ENCODE peak calls at places on chromosomes 3 and 15, in four cellular contexts. R is PC-3, E is OCI-LY7, L is MM.1S. S is an unnamed sample.

GRCh38 chr3:135178566-135178965 is 383.5 kb downstream of the EPHB1 start:
- DNase-seq in E (no peak), R (no peak), L (peak; percentile 71), S (no peak)

GRCh38 chr15:95446854-95447253 is 883.6 kb upstream of the NR2F2 start:
- DNase-seq in R (no peak), E (peak; percentile 1), L (peak; percentile 93), S (no peak)

GRCh38 chr3:67906256-67906655 is 251.8 kb upstream of the SUCLG2 start:
- DNase-seq in E (no peak), L (no peak), R (no peak), S (no peak)

GRCh38 chr3:71628571-71628970 is 45.0 kb upstream of the FOXP1 start:
- DNase-seq in L (no peak), E (no peak), R (no peak), S (no peak)

GRCh38 chr3:183532620-183533409 is 22.7 kb downstream of the KLHL6 start:
- DNase-seq in E (no peak), R (no peak), L (no peak), S (no peak)

GRCh38 chr15:30918366-30918765 is 14.7 kb downstream of the FAN1 start:
- DNase-seq in E (no peak), L (no peak), R (no peak), S (no peak)

GRCh38 chr3:140834266-140835037 is 107.2 kb upstream of the SLC25A36 start:
- DNase-seq in L (no peak), R (peak; percentile 51), E (no peak), S (no peak)

GRCh38 chr15:43293402-43293801 is 26.7 kb upstream of the TGM5 start:
- DNase-seq in L (no peak), R (no peak), E (peak; percentile 20), S (peak; percentile 65)

GRCh38 chr3:185152433-185153169 is at the start of gene C3orf70:
- DNase-seq in E (no peak), R (peak; percentile 15), L (peak; percentile 82), S (peak; percentile 79)

GRCh38 chr15:83014205-83014653 is 2.8 kb upstream of the C15orf40 start:
- DNase-seq in R (no peak), E (no peak), L (no peak), S (no peak)

GRCh38 chr3:171971919-171972526 is 67.4 kb upstream of the FNDC3B start:
- DNase-seq in L (no peak), R (peak; percentile 25), E (no peak), S (no peak)

GRCh38 chr15:64532515-64532914 is 72.1 kb downstream of the ZNF609 start:
- DNase-seq in E (no peak), L (no peak), R (no peak), S (no peak)

GRCh38 chr3:177830411-177830849 is 633.1 kb upstream of the TBL1XR1 start:
- DNase-seq in L (no peak), E (no peak), R (peak; percentile 31), S (no peak)

GRCh38 chr3:142894493-142894892 is 5.6 kb upstream of the PCOLCE2 start:
- DNase-seq in E (no peak), R (no peak), L (no peak), S (no peak)

DNA sequence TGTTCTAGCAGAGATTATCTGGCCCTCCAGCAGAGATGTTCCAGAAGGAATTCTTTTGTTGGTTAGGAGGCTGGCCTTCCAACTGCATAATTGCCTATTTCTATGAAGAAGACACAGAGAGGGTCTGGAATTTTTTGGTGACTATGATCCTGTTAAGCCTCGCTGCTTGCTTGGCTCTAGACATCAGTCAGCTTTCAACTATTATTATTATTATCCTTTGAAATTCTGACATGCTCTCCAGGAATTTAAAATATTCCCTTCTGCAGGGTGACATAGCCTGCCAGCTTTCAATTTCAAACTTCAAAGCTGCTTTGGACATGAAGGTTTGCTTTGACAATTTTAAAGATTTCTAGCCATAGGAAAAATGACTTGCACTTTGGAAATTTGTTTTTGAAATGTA is 26.3 kb upstream of the ZNF148 start:
- DNase-seq in L (no peak), R (no peak), E (no peak), S (no peak)
- TF ChIP-seq EZH2phosphoT487 in L (no peak), R (no peak), E (no peak), S (no peak)

DNA sequence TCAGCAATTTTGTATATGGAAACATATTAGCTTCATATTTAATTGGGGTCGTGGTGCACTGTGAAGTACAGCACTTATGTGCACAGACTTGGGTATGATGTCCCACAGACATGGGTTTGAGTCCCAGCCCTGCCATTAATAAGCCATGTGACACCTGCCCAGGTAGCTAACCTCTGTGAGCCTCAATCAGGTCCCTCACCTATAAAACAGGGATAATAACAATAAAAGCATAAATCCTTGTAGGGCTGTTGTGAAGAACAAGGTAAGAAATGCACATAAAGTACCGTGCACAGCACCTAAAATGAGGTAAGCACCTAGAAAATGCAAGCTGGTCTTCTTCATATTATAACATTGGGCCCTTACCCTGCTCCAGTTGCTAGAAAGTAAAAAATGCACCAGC is 173.5 kb upstream of the WNT5A start:
- DNase-seq in R (no peak), L (no peak), E (no peak), S (no peak)
- H3K27ac ChIP-seq in R (no peak overlapping the region), L (peak overlapping the region; percentile 88), E (no peak overlapping the region), S (no peak overlapping the region)

GRCh38 chr15:75380773-75381172 is 12.4 kb upstream of the MAN2C1 start:
- DNase-seq in E (no peak), R (no peak), L (no peak), S (no peak)
- TF ChIP-seq CTCF in E (no peak), R (no peak), L (no peak), S (no peak)

GRCh38 chr3:129824926-129825541 is 68.5 kb downstream of the TMCC1 start:
- DNase-seq in R (peak; percentile 62), L (peak; percentile 52), E (peak; percentile 78), S (peak; percentile 78)

GRCh38 chr3:129822679-129823078 is 70.8 kb downstream of the TMCC1 start:
- DNase-seq in L (no peak), R (no peak), E (no peak), S (no peak)

GRCh38 chr3:129829640-129830039 is 63.9 kb downstream of the TMCC1 start:
- DNase-seq in R (peak; percentile 80), E (peak; percentile 74), L (peak; percentile 53), S (peak; percentile 78)

GRCh38 chr3:129831503-129831902 is 62.0 kb downstream of the TMCC1 start:
- DNase-seq in L (no peak), E (no peak), R (no peak), S (no peak)

DNA sequence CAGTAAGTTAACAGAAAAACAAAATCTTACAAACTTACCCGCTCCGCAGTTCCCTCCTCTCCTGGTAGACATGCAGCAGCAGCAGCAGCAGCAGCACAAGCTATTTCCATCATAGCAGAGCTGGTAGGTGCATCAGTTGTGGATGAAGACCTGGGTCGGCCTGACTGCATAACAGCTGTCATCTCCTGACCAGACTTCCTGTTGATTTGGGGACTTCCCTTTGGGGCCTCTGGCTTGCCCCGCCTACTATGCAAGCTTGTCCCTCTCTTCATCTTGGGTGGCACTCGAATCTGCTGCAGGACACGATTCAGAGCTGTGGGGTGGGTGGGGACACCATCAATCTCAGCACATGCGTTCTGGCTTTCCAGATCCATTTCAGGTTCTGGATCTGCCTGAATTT is 65.7 kb downstream of the TMCC1 start:
- DNase-seq in R (no peak), E (peak; percentile 86), L (peak; percentile 88), S (no peak)
- TF ChIP-seq EZH2phosphoT487 in R (no peak), E (no peak), L (no peak), S (no peak)

GRCh38 chr3:112734718-112735350 is 93.9 kb upstream of the CCDC80 start:
- DNase-seq in R (peak; percentile 89), E (peak; percentile 73), L (peak; percentile 77), S (peak; percentile 79)

GRCh38 chr3:112735927-112736326 is 95.0 kb upstream of the CCDC80 start:
- DNase-seq in L (no peak), R (no peak), E (peak; percentile 8), S (no peak)

GRCh38 chr3:112734171-112734570 is 93.2 kb upstream of the CCDC80 start:
- DNase-seq in R (peak; percentile 23), E (no peak), L (no peak), S (no peak)

DNA sequence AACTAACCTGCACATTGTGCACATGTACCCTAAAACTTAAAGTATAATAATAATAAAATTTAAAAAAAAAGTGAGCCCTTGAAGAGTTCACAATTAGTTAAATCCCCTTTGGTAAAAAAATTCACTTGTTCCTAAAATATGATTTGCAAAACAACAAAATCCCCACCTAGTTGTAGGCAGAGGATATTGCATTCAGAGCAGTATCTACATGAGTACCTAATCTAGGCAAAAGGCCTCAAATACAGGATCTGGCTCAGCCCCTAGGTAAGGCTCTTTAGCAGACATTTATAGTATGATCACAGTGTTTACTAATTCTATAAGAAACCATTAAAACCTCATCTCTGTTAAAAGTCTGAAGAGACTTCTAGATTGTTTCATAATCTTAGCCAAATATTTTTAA is 89.3 kb upstream of the CCDC80 start:
- DNase-seq in E (no peak), R (peak; percentile 50), L (no peak), S (no peak)
- H3K27ac ChIP-seq in E (no peak overlapping the region), R (no peak overlapping the region), L (no peak overlapping the region), S (no peak overlapping the region)

GRCh38 chr15:79209116-79209515 is 73.4 kb upstream of the ANKRD34C start:
- DNase-seq in L (no peak), E (no peak), R (no peak), S (no peak)

GRCh38 chr15:79204886-79205285 is 77.6 kb upstream of the ANKRD34C start:
- DNase-seq in L (no peak), E (no peak), R (no peak), S (no peak)

GRCh38 chr15:79206940-79207339 is 75.6 kb upstream of the ANKRD34C start:
- DNase-seq in R (no peak), E (no peak), L (no peak), S (no peak)

GRCh38 chr15:79209690-79210089 is 72.8 kb upstream of the ANKRD34C start:
- DNase-seq in L (no peak), E (no peak), R (no peak), S (peak; percentile 49)

DNA sequence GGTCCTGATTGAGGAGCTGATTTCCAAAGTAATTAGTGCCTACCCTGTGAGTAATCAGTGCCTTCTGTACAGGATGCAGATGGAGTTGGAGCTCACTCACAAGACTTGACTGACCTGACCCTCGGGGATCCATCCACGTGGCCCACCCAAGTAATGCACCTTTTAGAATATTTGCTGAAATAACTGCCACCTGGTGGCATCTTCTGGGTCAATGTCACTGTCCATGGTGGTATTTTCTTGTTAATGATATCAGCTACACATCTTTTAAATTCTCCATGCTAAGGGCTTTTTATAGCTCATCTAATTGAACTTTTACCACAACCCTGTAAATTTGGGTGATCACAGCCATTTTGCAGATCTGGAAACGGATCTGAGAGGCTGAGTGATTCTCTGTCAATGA is 74.3 kb upstream of the ANKRD34C start:
- DNase-seq in L (no peak), R (peak; percentile 9), E (peak; percentile 15), S (no peak)
- TF ChIP-seq CTCF in L (peak; percentile 43), R (peak; percentile 42), E (peak; percentile 60), S (no peak)

DNA sequence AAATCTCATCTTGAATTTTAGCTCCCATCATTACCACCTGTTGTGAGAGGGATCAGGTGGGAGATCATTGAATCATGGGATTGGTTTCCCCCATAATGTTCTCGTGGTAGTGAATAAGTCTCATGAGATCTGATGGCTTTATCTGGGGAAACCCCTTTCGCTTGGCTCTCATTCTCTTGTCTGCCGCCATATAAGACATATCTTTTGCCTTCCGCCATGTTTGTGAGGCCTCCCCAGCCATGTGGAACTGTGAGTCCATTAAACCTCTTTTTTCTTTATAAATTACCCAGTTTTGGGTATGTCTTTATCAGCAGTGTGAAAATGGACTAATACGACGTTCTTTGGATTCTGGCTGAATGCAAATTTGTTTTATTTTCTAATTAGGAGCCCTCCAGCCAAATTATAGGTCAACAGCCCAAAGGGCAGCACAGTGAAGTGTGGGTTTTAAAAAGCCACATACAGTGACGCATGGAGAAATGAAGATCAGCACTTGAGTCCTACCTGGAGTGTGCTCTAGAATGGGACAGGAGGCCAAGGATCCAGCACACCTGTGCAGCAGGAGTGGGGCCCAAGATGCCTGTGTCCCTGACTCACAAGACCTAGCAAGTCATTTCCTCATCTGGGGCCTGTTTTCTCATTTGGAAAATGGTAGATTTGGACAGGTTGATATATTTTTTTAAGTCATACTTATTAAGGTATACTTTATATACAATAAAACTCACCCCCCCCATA is 89.6 kb downstream of the MB21D2 start:
- DNase-seq in E (no peak), L (no peak), R (no peak), S (no peak)
- TF ChIP-seq EZH2phosphoT487 in E (no peak), L (no peak), R (no peak), S (no peak)